ENCODE peak calls at places on chromosomes 5 and 9, in eight cellular contexts. U, P, X, O, N, I, R and C are unnamed samples.

GRCh38 chr5:103243665-103244064 is 14.9 kb upstream of the MACIR start:
- DNase-seq in X (no peak), N (no peak), P (peak), U (no peak), I (peak), R (no peak), O (no peak), C (no peak)

GRCh38 chr5:97067296-97067695 is 75.1 kb downstream of the LIX1 start:
- DNase-seq in P (no peak), U (no peak), R (no peak), I (no peak), N (no peak), O (no peak), X (no peak), C (no peak)

GRCh38 chr5:107696071-107696470 is 25.3 kb upstream of the EFNA5 start:
- DNase-seq in N (no peak), O (no peak), P (no peak), X (no peak), I (no peak), R (no peak), U (no peak), C (no peak)

GRCh38 chr5:159133041-159133741 is 33.5 kb upstream of the EBF1 start:
- DNase-seq in X (peak), P (peak), N (peak), R (peak), U (no peak), O (peak), I (peak), C (peak)

GRCh38 chr5:157253547-157253946 is 12.4 kb upstream of the CYFIP2 start:
- DNase-seq in R (peak), U (no peak), I (peak), P (peak), X (peak), O (peak), N (no peak), C (no peak)

GRCh38 chr9:91188719-91189590 is 172.8 kb downstream of the AUH start:
- DNase-seq in P (no peak), R (no peak), U (no peak), N (no peak), I (no peak), X (no peak), O (no peak), C (no peak)

GRCh38 chr5:167745868-167746267 is 545.6 kb upstream of the WWC1 start:
- DNase-seq in N (no peak), U (no peak), I (no peak), O (no peak), X (no peak), P (no peak), R (no peak), C (no peak)

GRCh38 chr9:93258818-93259489 is 75.0 kb downstream of the WNK2 start:
- DNase-seq in X (no peak), O (no peak), N (peak), R (peak), P (no peak), U (no peak), I (no peak), C (no peak)

GRCh38 chr5:24816206-24816605 is 171.4 kb upstream of the CDH10 start:
- DNase-seq in P (no peak), U (no peak), O (no peak), R (no peak), N (no peak), X (no peak), I (peak), C (no peak)

GRCh38 chr9:22005700-22006605 is 3.2 kb downstream of the CDKN2B start:
- DNase-seq in P (no peak), O (no peak), U (no peak), R (no peak), X (peak), I (peak), N (no peak), C (no peak)

GRCh38 chr9:112750111-112750766 is at the start of gene SNX30:
- DNase-seq in R (peak), P (peak), O (peak), N (peak), U (peak), I (peak), X (peak), C (no peak)

GRCh38 chr5:68529581-68529980 is 314.0 kb downstream of the PIK3R1 start:
- DNase-seq in P (no peak), O (no peak), N (no peak), X (no peak), R (no peak), I (no peak), U (no peak), C (no peak)

GRCh38 chr9:22050924-22051323 is 41.8 kb upstream of the CDKN2B start:
- DNase-seq in P (no peak), X (peak), N (no peak), R (no peak), U (no peak), O (no peak), I (no peak), C (no peak)

GRCh38 chr9:125494555-125494920 is 212.5 kb downstream of the MAPKAP1 start:
- DNase-seq in U (no peak), I (peak), N (no peak), R (no peak), P (no peak), X (no peak), O (no peak), C (no peak)

GRCh38 chr9:88342246-88342645 is 46.0 kb upstream of the SPIN1 start:
- DNase-seq in I (peak), O (peak), R (no peak), U (no peak), X (no peak), P (peak), N (no peak), C (no peak)

GRCh38 chr5:168679515-168679920 is 100.3 kb upstream of the PANK3 start:
- DNase-seq in R (peak), O (peak), N (peak), I (peak), U (peak), X (peak), P (peak), C (peak)

GRCh38 chr9:99595796-99596195 is 225.9 kb upstream of the NR4A3 start:
- DNase-seq in X (peak), N (no peak), O (no peak), P (no peak), U (no peak), I (no peak), R (no peak), C (no peak)

GRCh38 chr5:181120761-181121160 is 10.2 kb downstream of the OR2V1 start:
- DNase-seq in U (no peak), P (no peak), O (no peak), N (no peak), I (no peak), X (no peak), R (no peak), C (no peak)

GRCh38 chr5:4022056-4022670 is 426.5 kb downstream of the IRX1 start:
- DNase-seq in I (no peak), N (no peak), R (no peak), O (no peak), P (no peak), U (no peak), X (no peak), C (no peak)

GRCh38 chr9:110555971-110556370 is 23.6 kb downstream of the SVEP1 start:
- DNase-seq in N (peak), P (peak), U (peak), I (no peak), R (peak), X (no peak), O (no peak), C (no peak)

GRCh38 chr5:180112101-180112861 is 40.7 kb upstream of the RNF130 start:
- DNase-seq in N (no peak), I (no peak), P (no peak), U (no peak), X (no peak), R (no peak), O (no peak), C (no peak)

GRCh38 chr5:74578356-74579044 is 62.0 kb downstream of the ENC1 start:
- DNase-seq in R (no peak), U (no peak), N (no peak), P (no peak), X (no peak), O (no peak), I (no peak), C (peak)

DNA sequence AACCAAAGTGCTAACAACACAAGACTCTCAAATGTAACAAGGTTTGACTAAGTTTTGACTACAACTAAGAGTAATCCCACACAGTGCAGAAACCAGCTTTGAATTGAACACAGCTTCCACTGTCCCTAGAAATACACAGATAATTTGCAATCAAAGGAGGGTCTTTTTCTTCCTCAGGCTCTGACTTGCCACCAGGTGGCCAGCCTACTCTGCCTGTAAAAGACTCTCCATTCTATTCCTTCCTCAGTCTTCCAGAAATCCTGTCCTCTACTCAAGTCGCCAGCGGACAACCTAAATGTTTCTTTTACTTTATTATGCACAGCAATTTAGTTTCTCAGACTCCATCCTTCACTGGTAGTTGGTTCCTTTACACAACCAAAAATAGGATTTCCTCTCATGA is 32.2 kb upstream of the MCTP1 start:
- DNase-seq in I (no peak), U (no peak), N (no peak), X (no peak), P (no peak), R (no peak), O (no peak), C (no peak)
- TF ChIP-seq CTCF in I (peak), U (no peak), N (no peak), X (no peak), P (peak), R (no peak), O (peak), C (no peak)

DNA sequence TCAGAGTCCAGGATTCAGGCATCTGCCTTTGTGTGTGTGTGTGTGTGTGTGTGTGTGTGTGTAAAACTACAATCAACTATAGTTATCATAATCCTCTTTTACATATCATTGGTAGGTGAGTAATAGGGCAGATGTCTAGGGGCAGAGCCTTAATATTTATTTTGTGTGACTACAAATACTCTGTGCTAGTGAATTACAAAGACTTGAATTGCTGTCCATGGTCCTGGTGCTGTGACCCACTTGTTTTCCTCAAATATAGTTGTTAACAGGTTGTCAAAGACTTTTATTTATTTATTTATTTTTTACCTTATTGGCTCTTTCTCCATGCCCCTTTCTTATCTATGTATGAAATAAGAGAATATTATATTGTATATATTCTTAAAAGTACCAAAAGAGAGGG is 196.8 kb downstream of the ANXA1 start:
- DNase-seq in R (no peak), O (peak), P (no peak), I (peak), N (no peak), X (no peak), U (no peak), C (no peak)
- H3K4me3 ChIP-seq in R (no peak), O (no peak), P (no peak), I (no peak), N (no peak), X (no peak), U (no peak), C (no peak)

GRCh38 chr5:32794086-32794485 is 83.0 kb downstream of the NPR3 start:
- DNase-seq in P (peak), R (no peak), N (no peak), O (no peak), I (no peak), X (no peak), U (no peak), C (no peak)
- TF ChIP-seq CTCF in P (peak), R (no peak), N (no peak), O (peak), I (peak), X (no peak), U (no peak), C (no peak)

DNA sequence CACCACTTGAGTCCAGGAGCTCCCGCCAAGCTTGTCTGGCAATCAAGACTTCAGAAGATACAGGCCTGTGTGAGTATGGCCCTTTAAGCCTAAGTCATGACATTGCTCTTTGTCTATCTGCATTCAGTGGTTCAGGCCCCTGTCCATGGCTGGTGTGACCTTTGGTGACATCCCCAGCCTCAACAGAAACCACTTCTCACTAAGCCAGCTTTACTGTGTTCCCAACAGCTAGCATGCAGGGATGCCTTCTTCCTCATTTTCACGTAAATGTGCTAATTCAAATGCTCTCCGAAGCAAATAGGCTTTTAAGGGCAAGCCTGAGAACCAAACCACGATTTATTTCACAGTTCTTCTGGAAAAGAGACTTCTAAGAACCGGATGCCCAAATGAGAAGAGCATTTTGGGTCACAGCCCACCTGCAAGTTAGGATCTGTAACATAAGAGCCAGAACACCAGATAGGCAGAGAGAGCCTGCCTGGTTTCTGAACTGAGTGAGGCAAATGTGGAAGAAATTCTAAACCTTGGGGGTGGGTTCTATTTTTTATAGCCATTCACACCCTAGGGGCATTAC is 14.9 kb downstream of the CD180 start:
- DNase-seq in N (no peak), P (no peak), X (no peak), U (no peak), I (peak), O (no peak), R (no peak), C (no peak)
- H3K4me3 ChIP-seq in N (no peak), P (no peak), X (no peak), U (no peak), I (no peak), O (no peak), R (no peak), C (no peak)

DNA sequence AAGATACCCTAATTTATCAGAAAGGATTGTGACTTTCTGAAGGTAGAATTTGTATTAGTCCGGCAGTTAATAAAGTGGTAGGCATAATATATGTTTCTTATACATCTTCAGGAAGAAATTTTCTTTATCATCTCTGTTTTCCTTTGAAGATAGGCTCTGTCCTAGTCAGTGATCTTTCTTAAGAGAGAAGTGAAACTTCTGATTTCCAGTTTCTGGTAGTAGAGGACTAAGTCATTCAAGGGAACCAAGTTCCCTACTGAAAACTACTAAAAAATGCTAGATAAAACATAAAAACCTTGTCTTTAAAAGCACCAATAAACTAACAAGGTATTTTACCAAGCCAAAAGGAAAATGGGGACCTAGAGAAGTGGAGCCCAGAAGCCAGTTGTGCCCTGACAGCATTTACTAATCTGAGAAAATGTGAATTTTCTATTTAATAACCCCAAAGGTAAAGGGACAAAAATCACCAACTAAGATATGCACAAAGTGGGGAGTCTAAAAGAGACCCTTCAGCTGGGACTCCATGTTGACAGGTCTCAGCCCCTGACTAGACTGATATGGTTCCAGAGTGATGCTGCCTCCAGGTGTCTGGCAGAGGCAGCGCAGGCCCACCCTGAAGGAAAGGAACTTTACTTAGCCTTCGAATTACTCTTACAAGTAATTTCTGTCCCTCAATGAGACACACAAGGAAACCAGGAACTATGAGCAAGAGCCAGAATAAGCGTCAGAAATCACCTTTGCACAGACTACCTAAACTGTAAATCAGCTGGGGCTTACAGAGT is 72.7 kb downstream of the FAM78A start:
- DNase-seq in O (no peak), N (no peak), I (no peak), R (no peak), U (no peak), P (no peak), X (peak), C (no peak)
- TF ChIP-seq CTCF in O (peak), N (no peak), I (peak), R (no peak), U (no peak), P (peak), X (peak), C (peak)

DNA sequence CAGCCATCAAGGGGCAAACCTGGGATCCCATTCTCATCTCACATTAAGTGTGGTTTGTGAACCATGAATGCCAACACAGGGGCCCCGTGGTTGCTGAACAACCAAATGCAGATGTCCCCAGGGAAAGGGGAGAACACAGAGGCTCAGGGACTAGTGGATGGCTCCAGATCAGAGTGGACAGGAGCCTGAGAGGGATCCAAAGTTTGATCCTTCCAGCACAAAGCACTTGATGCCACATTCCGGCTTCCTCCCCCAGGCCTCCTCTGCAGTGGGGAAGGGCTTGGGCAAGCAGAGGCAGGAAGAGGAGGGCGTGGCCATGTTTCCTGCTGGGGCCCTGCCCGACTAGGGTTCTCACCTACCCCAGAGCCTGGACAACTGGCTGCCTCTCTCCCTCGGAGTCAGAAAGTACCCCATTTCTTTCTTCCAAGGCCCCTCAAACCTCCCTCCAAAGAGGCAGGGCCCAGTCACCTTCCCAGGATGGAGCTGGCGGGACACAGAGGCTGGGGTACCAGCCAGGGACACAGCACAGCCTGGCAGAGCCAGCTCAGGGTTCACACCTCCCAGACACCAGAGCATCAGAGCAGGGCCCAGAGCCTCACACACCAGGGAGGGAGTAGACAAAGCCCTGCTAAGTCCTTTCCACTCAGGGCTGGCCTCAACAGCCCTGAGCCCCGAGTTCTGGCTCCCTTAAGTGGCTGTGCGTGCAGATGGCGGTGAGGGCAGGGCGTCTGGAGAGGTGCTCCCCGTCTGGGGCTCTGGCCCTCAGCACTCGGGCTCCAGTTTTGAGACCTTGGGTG is 4.3 kb upstream of the RNF44 start:
- DNase-seq in U (peak), R (peak), O (peak), N (no peak), I (peak), X (peak), P (no peak), C (no peak)
- H3K4me3 ChIP-seq in U (no peak), R (no peak), O (peak), N (no peak), I (no peak), X (peak), P (no peak), C (no peak)